ENCODE peak calls at places on chromosomes 11 and 22, in six cellular contexts. One of them, this sample, is unnamed.

GRCh38 chr11:14618060-14618459 is 25.5 kb upstream of the PDE3B start:
- DNase-seq in neural crest cell: no peak
- DNase-seq in HFF-Myc: no peak
- DNase-seq in head of caudate nucleus: no peak
- DNase-seq in stimulated activated CD4-positive, alpha-beta T cell treated with anti-CD3 and anti-CD28 coated beads, Interleukin-2, amount 100 ng/mL, for 48 hours: no peak
- DNase-seq in C1 segment of cervical spinal cord: no peak
- DNase-seq in this sample: no peak

GRCh38 chr11:75576445-75577049 is 14.5 kb downstream of the SERPINH1 start:
- DNase-seq in neural crest cell: no peak
- DNase-seq in HFF-Myc: no peak
- DNase-seq in head of caudate nucleus: no peak
- DNase-seq in stimulated activated CD4-positive, alpha-beta T cell treated with anti-CD3 and anti-CD28 coated beads, Interleukin-2, amount 100 ng/mL, for 48 hours: no peak
- DNase-seq in C1 segment of cervical spinal cord: no peak
- DNase-seq in this sample: peak

GRCh38 chr11:70074701-70075100 is 3.4 kb upstream of the ANO1 start:
- DNase-seq in neural crest cell: no peak
- DNase-seq in HFF-Myc: no peak
- DNase-seq in head of caudate nucleus: no peak
- DNase-seq in stimulated activated CD4-positive, alpha-beta T cell treated with anti-CD3 and anti-CD28 coated beads, Interleukin-2, amount 100 ng/mL, for 48 hours: no peak
- DNase-seq in C1 segment of cervical spinal cord: no peak
- DNase-seq in this sample: no peak

GRCh38 chr11:116723511-116723910 is 49.3 kb downstream of the BUD13 start:
- DNase-seq in neural crest cell: no peak
- DNase-seq in HFF-Myc: no peak
- DNase-seq in head of caudate nucleus: no peak
- DNase-seq in stimulated activated CD4-positive, alpha-beta T cell treated with anti-CD3 and anti-CD28 coated beads, Interleukin-2, amount 100 ng/mL, for 48 hours: no peak
- DNase-seq in C1 segment of cervical spinal cord: no peak
- DNase-seq in this sample: no peak

GRCh38 chr22:30305519-30305905 is 16.2 kb upstream of the CASTOR1 start:
- DNase-seq in neural crest cell: no peak
- DNase-seq in HFF-Myc: no peak
- DNase-seq in head of caudate nucleus: no peak
- DNase-seq in stimulated activated CD4-positive, alpha-beta T cell treated with anti-CD3 and anti-CD28 coated beads, Interleukin-2, amount 100 ng/mL, for 48 hours: no peak
- DNase-seq in C1 segment of cervical spinal cord: peak
- DNase-seq in this sample: no peak

GRCh38 chr22:37197451-37198289 is 9.6 kb upstream of the C1QTNF6 start:
- DNase-seq in neural crest cell: no peak
- DNase-seq in HFF-Myc: no peak
- DNase-seq in head of caudate nucleus: no peak
- DNase-seq in stimulated activated CD4-positive, alpha-beta T cell treated with anti-CD3 and anti-CD28 coated beads, Interleukin-2, amount 100 ng/mL, for 48 hours: no peak
- DNase-seq in C1 segment of cervical spinal cord: peak
- DNase-seq in this sample: peak

GRCh38 chr11:27972432-27973170 is 135.4 kb downstream of the KIF18A start:
- DNase-seq in neural crest cell: no peak
- DNase-seq in HFF-Myc: peak
- DNase-seq in head of caudate nucleus: no peak
- DNase-seq in stimulated activated CD4-positive, alpha-beta T cell treated with anti-CD3 and anti-CD28 coated beads, Interleukin-2, amount 100 ng/mL, for 48 hours: no peak
- DNase-seq in C1 segment of cervical spinal cord: no peak
- DNase-seq in this sample: peak

GRCh38 chr22:46025225-46025972 is 48.4 kb upstream of the WNT7B start:
- DNase-seq in neural crest cell: no peak
- DNase-seq in HFF-Myc: no peak
- DNase-seq in head of caudate nucleus: no peak
- DNase-seq in stimulated activated CD4-positive, alpha-beta T cell treated with anti-CD3 and anti-CD28 coated beads, Interleukin-2, amount 100 ng/mL, for 48 hours: no peak
- DNase-seq in C1 segment of cervical spinal cord: no peak
- DNase-seq in this sample: no peak

GRCh38 chr11:33262016-33262638 is 4.9 kb downstream of the HIPK3 start:
- DNase-seq in neural crest cell: no peak
- DNase-seq in HFF-Myc: no peak
- DNase-seq in head of caudate nucleus: no peak
- DNase-seq in stimulated activated CD4-positive, alpha-beta T cell treated with anti-CD3 and anti-CD28 coated beads, Interleukin-2, amount 100 ng/mL, for 48 hours: no peak
- DNase-seq in C1 segment of cervical spinal cord: no peak
- DNase-seq in this sample: peak

GRCh38 chr11:101342307-101342706 is 212.7 kb upstream of the PGR start:
- DNase-seq in neural crest cell: no peak
- DNase-seq in HFF-Myc: no peak
- DNase-seq in head of caudate nucleus: no peak
- DNase-seq in stimulated activated CD4-positive, alpha-beta T cell treated with anti-CD3 and anti-CD28 coated beads, Interleukin-2, amount 100 ng/mL, for 48 hours: no peak
- DNase-seq in C1 segment of cervical spinal cord: no peak
- DNase-seq in this sample: no peak

GRCh38 chr22:50061824-50062355 is 3.8 kb upstream of the TTLL8 start:
- DNase-seq in neural crest cell: no peak
- DNase-seq in HFF-Myc: no peak
- DNase-seq in head of caudate nucleus: no peak
- DNase-seq in stimulated activated CD4-positive, alpha-beta T cell treated with anti-CD3 and anti-CD28 coated beads, Interleukin-2, amount 100 ng/mL, for 48 hours: no peak
- DNase-seq in C1 segment of cervical spinal cord: no peak
- DNase-seq in this sample: no peak

GRCh38 chr11:117809236-117810055 is 12.4 kb upstream of the DSCAML1 start:
- DNase-seq in neural crest cell: peak
- DNase-seq in HFF-Myc: no peak
- DNase-seq in head of caudate nucleus: peak
- DNase-seq in stimulated activated CD4-positive, alpha-beta T cell treated with anti-CD3 and anti-CD28 coated beads, Interleukin-2, amount 100 ng/mL, for 48 hours: peak
- DNase-seq in C1 segment of cervical spinal cord: peak
- DNase-seq in this sample: peak

GRCh38 chr22:43273902-43274484 is 69.2 kb downstream of the SCUBE1 start:
- DNase-seq in neural crest cell: peak
- DNase-seq in HFF-Myc: no peak
- DNase-seq in head of caudate nucleus: peak
- DNase-seq in stimulated activated CD4-positive, alpha-beta T cell treated with anti-CD3 and anti-CD28 coated beads, Interleukin-2, amount 100 ng/mL, for 48 hours: peak
- DNase-seq in C1 segment of cervical spinal cord: peak
- DNase-seq in this sample: peak

GRCh38 chr22:31288496-31289235 is 3.6 kb downstream of the PIK3IP1 start:
- DNase-seq in neural crest cell: no peak
- DNase-seq in HFF-Myc: no peak
- DNase-seq in head of caudate nucleus: no peak
- DNase-seq in stimulated activated CD4-positive, alpha-beta T cell treated with anti-CD3 and anti-CD28 coated beads, Interleukin-2, amount 100 ng/mL, for 48 hours: no peak
- DNase-seq in C1 segment of cervical spinal cord: no peak
- DNase-seq in this sample: no peak

GRCh38 chr11:115241899-115242298 is 262.3 kb downstream of the CADM1 start:
- DNase-seq in neural crest cell: no peak
- DNase-seq in HFF-Myc: no peak
- DNase-seq in head of caudate nucleus: no peak
- DNase-seq in stimulated activated CD4-positive, alpha-beta T cell treated with anti-CD3 and anti-CD28 coated beads, Interleukin-2, amount 100 ng/mL, for 48 hours: no peak
- DNase-seq in C1 segment of cervical spinal cord: no peak
- DNase-seq in this sample: no peak

GRCh38 chr11:20131744-20132666 is 28.3 kb downstream of the DBX1 start:
- DNase-seq in neural crest cell: peak
- DNase-seq in HFF-Myc: no peak
- DNase-seq in head of caudate nucleus: peak
- DNase-seq in stimulated activated CD4-positive, alpha-beta T cell treated with anti-CD3 and anti-CD28 coated beads, Interleukin-2, amount 100 ng/mL, for 48 hours: peak
- DNase-seq in C1 segment of cervical spinal cord: peak
- DNase-seq in this sample: peak

GRCh38 chr11:11409916-11410315 is 56.9 kb upstream of the CSNK2A3 start:
- DNase-seq in neural crest cell: no peak
- DNase-seq in HFF-Myc: no peak
- DNase-seq in head of caudate nucleus: no peak
- DNase-seq in stimulated activated CD4-positive, alpha-beta T cell treated with anti-CD3 and anti-CD28 coated beads, Interleukin-2, amount 100 ng/mL, for 48 hours: no peak
- DNase-seq in C1 segment of cervical spinal cord: no peak
- DNase-seq in this sample: no peak

GRCh38 chr22:29520851-29521250 is 32.7 kb downstream of the THOC5 start:
- DNase-seq in neural crest cell: no peak
- DNase-seq in HFF-Myc: peak
- DNase-seq in head of caudate nucleus: no peak
- DNase-seq in stimulated activated CD4-positive, alpha-beta T cell treated with anti-CD3 and anti-CD28 coated beads, Interleukin-2, amount 100 ng/mL, for 48 hours: no peak
- DNase-seq in C1 segment of cervical spinal cord: no peak
- DNase-seq in this sample: no peak

GRCh38 chr11:1878134-1879031 is 13.3 kb downstream of the PRR33 start:
- DNase-seq in neural crest cell: no peak
- DNase-seq in HFF-Myc: no peak
- DNase-seq in head of caudate nucleus: no peak
- DNase-seq in stimulated activated CD4-positive, alpha-beta T cell treated with anti-CD3 and anti-CD28 coated beads, Interleukin-2, amount 100 ng/mL, for 48 hours: no peak
- DNase-seq in C1 segment of cervical spinal cord: no peak
- DNase-seq in this sample: no peak

GRCh38 chr11:6410695-6411430 is 8.0 kb downstream of the APBB1 start:
- DNase-seq in neural crest cell: no peak
- DNase-seq in HFF-Myc: no peak
- DNase-seq in head of caudate nucleus: peak
- DNase-seq in stimulated activated CD4-positive, alpha-beta T cell treated with anti-CD3 and anti-CD28 coated beads, Interleukin-2, amount 100 ng/mL, for 48 hours: no peak
- DNase-seq in C1 segment of cervical spinal cord: peak
- DNase-seq in this sample: no peak

GRCh38 chr22:19434829-19435580 is 2.7 kb downstream of the MRPL40 start:
- DNase-seq in neural crest cell: no peak
- DNase-seq in HFF-Myc: no peak
- DNase-seq in head of caudate nucleus: no peak
- DNase-seq in stimulated activated CD4-positive, alpha-beta T cell treated with anti-CD3 and anti-CD28 coated beads, Interleukin-2, amount 100 ng/mL, for 48 hours: no peak
- DNase-seq in C1 segment of cervical spinal cord: no peak
- DNase-seq in this sample: no peak

GRCh38 chr22:43829904-43830851 is 18.1 kb upstream of the EFCAB6 start:
- DNase-seq in neural crest cell: no peak
- DNase-seq in HFF-Myc: no peak
- DNase-seq in head of caudate nucleus: no peak
- DNase-seq in stimulated activated CD4-positive, alpha-beta T cell treated with anti-CD3 and anti-CD28 coated beads, Interleukin-2, amount 100 ng/mL, for 48 hours: no peak
- DNase-seq in C1 segment of cervical spinal cord: no peak
- DNase-seq in this sample: peak

GRCh38 chr11:46200537-46201281 is 76.8 kb upstream of the CREB3L1 start:
- DNase-seq in neural crest cell: no peak
- DNase-seq in HFF-Myc: no peak
- DNase-seq in head of caudate nucleus: no peak
- DNase-seq in stimulated activated CD4-positive, alpha-beta T cell treated with anti-CD3 and anti-CD28 coated beads, Interleukin-2, amount 100 ng/mL, for 48 hours: no peak
- DNase-seq in C1 segment of cervical spinal cord: no peak
- DNase-seq in this sample: no peak

GRCh38 chr22:42794551-42795510 is 62.2 kb downstream of the ARFGAP3 start:
- DNase-seq in neural crest cell: no peak
- DNase-seq in HFF-Myc: no peak
- DNase-seq in head of caudate nucleus: no peak
- DNase-seq in stimulated activated CD4-positive, alpha-beta T cell treated with anti-CD3 and anti-CD28 coated beads, Interleukin-2, amount 100 ng/mL, for 48 hours: no peak
- DNase-seq in C1 segment of cervical spinal cord: no peak
- DNase-seq in this sample: no peak

GRCh38 chr22:36149464-36149863 is 11.1 kb downstream of the APOL3 start:
- DNase-seq in neural crest cell: no peak
- DNase-seq in HFF-Myc: no peak
- DNase-seq in head of caudate nucleus: no peak
- DNase-seq in stimulated activated CD4-positive, alpha-beta T cell treated with anti-CD3 and anti-CD28 coated beads, Interleukin-2, amount 100 ng/mL, for 48 hours: no peak
- DNase-seq in C1 segment of cervical spinal cord: no peak
- DNase-seq in this sample: no peak

GRCh38 chr22:36194971-36195370 is 6.6 kb downstream of the APOL4 start:
- DNase-seq in neural crest cell: peak
- DNase-seq in HFF-Myc: no peak
- DNase-seq in head of caudate nucleus: peak
- DNase-seq in stimulated activated CD4-positive, alpha-beta T cell treated with anti-CD3 and anti-CD28 coated beads, Interleukin-2, amount 100 ng/mL, for 48 hours: no peak
- DNase-seq in C1 segment of cervical spinal cord: peak
- DNase-seq in this sample: peak

GRCh38 chr11:120601566-120601965 is 90.0 kb downstream of the GRIK4 start:
- DNase-seq in neural crest cell: no peak
- DNase-seq in HFF-Myc: no peak
- DNase-seq in head of caudate nucleus: no peak
- DNase-seq in stimulated activated CD4-positive, alpha-beta T cell treated with anti-CD3 and anti-CD28 coated beads, Interleukin-2, amount 100 ng/mL, for 48 hours: no peak
- DNase-seq in C1 segment of cervical spinal cord: no peak
- DNase-seq in this sample: peak

GRCh38 chr22:19730662-19731360 is 7.5 kb downstream of the GP1BB start:
- DNase-seq in neural crest cell: peak
- DNase-seq in HFF-Myc: peak
- DNase-seq in head of caudate nucleus: peak
- DNase-seq in stimulated activated CD4-positive, alpha-beta T cell treated with anti-CD3 and anti-CD28 coated beads, Interleukin-2, amount 100 ng/mL, for 48 hours: peak
- DNase-seq in C1 segment of cervical spinal cord: peak
- DNase-seq in this sample: peak

GRCh38 chr11:47494996-47495855 is 46.3 kb upstream of the RAPSN start:
- DNase-seq in neural crest cell: no peak
- DNase-seq in HFF-Myc: no peak
- DNase-seq in head of caudate nucleus: no peak
- DNase-seq in stimulated activated CD4-positive, alpha-beta T cell treated with anti-CD3 and anti-CD28 coated beads, Interleukin-2, amount 100 ng/mL, for 48 hours: no peak
- DNase-seq in C1 segment of cervical spinal cord: no peak
- DNase-seq in this sample: no peak

GRCh38 chr11:100830295-100830694 is 143.2 kb downstream of the ARHGAP42 start:
- DNase-seq in neural crest cell: no peak
- DNase-seq in HFF-Myc: no peak
- DNase-seq in head of caudate nucleus: no peak
- DNase-seq in stimulated activated CD4-positive, alpha-beta T cell treated with anti-CD3 and anti-CD28 coated beads, Interleukin-2, amount 100 ng/mL, for 48 hours: no peak
- DNase-seq in C1 segment of cervical spinal cord: no peak
- DNase-seq in this sample: no peak

GRCh38 chr11:73085189-73085875 is 56.8 kb downstream of the FCHSD2 start:
- DNase-seq in neural crest cell: no peak
- DNase-seq in HFF-Myc: no peak
- DNase-seq in head of caudate nucleus: no peak
- DNase-seq in stimulated activated CD4-positive, alpha-beta T cell treated with anti-CD3 and anti-CD28 coated beads, Interleukin-2, amount 100 ng/mL, for 48 hours: no peak
- DNase-seq in C1 segment of cervical spinal cord: no peak
- DNase-seq in this sample: no peak

GRCh38 chr11:32448232-32448631 is 12.9 kb upstream of the WT1 start:
- DNase-seq in neural crest cell: peak
- DNase-seq in HFF-Myc: peak
- DNase-seq in head of caudate nucleus: no peak
- DNase-seq in stimulated activated CD4-positive, alpha-beta T cell treated with anti-CD3 and anti-CD28 coated beads, Interleukin-2, amount 100 ng/mL, for 48 hours: no peak
- DNase-seq in C1 segment of cervical spinal cord: no peak
- DNase-seq in this sample: peak

GRCh38 chr22:47619631-47620030 is 857.2 kb downstream of the TBC1D22A start:
- DNase-seq in neural crest cell: no peak
- DNase-seq in HFF-Myc: no peak
- DNase-seq in head of caudate nucleus: no peak
- DNase-seq in stimulated activated CD4-positive, alpha-beta T cell treated with anti-CD3 and anti-CD28 coated beads, Interleukin-2, amount 100 ng/mL, for 48 hours: no peak
- DNase-seq in C1 segment of cervical spinal cord: no peak
- DNase-seq in this sample: no peak

GRCh38 chr22:46547179-46547882 is 9.9 kb upstream of the CELSR1 start:
- DNase-seq in neural crest cell: no peak
- DNase-seq in HFF-Myc: no peak
- DNase-seq in head of caudate nucleus: no peak
- DNase-seq in stimulated activated CD4-positive, alpha-beta T cell treated with anti-CD3 and anti-CD28 coated beads, Interleukin-2, amount 100 ng/mL, for 48 hours: no peak
- DNase-seq in C1 segment of cervical spinal cord: no peak
- DNase-seq in this sample: no peak

GRCh38 chr22:29308791-29309262 is 2.4 kb downstream of the GAS2L1 start:
- DNase-seq in neural crest cell: no peak
- DNase-seq in HFF-Myc: no peak
- DNase-seq in head of caudate nucleus: no peak
- DNase-seq in stimulated activated CD4-positive, alpha-beta T cell treated with anti-CD3 and anti-CD28 coated beads, Interleukin-2, amount 100 ng/mL, for 48 hours: no peak
- DNase-seq in C1 segment of cervical spinal cord: no peak
- DNase-seq in this sample: no peak

GRCh38 chr11:71268706-71269321 is 16.4 kb upstream of the SHANK2 start:
- DNase-seq in neural crest cell: no peak
- DNase-seq in HFF-Myc: no peak
- DNase-seq in head of caudate nucleus: no peak
- DNase-seq in stimulated activated CD4-positive, alpha-beta T cell treated with anti-CD3 and anti-CD28 coated beads, Interleukin-2, amount 100 ng/mL, for 48 hours: no peak
- DNase-seq in C1 segment of cervical spinal cord: no peak
- DNase-seq in this sample: no peak

GRCh38 chr11:109229682-109230081 is 192.3 kb upstream of the C11orf87 start:
- DNase-seq in neural crest cell: no peak
- DNase-seq in HFF-Myc: no peak
- DNase-seq in head of caudate nucleus: no peak
- DNase-seq in stimulated activated CD4-positive, alpha-beta T cell treated with anti-CD3 and anti-CD28 coated beads, Interleukin-2, amount 100 ng/mL, for 48 hours: no peak
- DNase-seq in C1 segment of cervical spinal cord: no peak
- DNase-seq in this sample: no peak

GRCh38 chr11:2929880-2930704 is 872 bp upstream of the PHLDA2 start:
- DNase-seq in neural crest cell: no peak
- DNase-seq in HFF-Myc: no peak
- DNase-seq in head of caudate nucleus: no peak
- DNase-seq in stimulated activated CD4-positive, alpha-beta T cell treated with anti-CD3 and anti-CD28 coated beads, Interleukin-2, amount 100 ng/mL, for 48 hours: no peak
- DNase-seq in C1 segment of cervical spinal cord: no peak
- DNase-seq in this sample: no peak

GRCh38 chr22:48641906-48642475 is 1185.7 kb downstream of the BRD1 start:
- DNase-seq in neural crest cell: no peak
- DNase-seq in HFF-Myc: no peak
- DNase-seq in head of caudate nucleus: no peak
- DNase-seq in stimulated activated CD4-positive, alpha-beta T cell treated with anti-CD3 and anti-CD28 coated beads, Interleukin-2, amount 100 ng/mL, for 48 hours: no peak
- DNase-seq in C1 segment of cervical spinal cord: no peak
- DNase-seq in this sample: no peak